ENCODE peak calls at places on chromosomes 3 and 15, in eight cellular contexts. J is sigmoid colon, K is transverse colon, R is stomach, X is breast epithelium, U is prostate gland, N is GM12892, I is HCT116. F is an unnamed sample.
A peak's percentile ranks its signal among the peaks of the same experiment; 100 is the strongest.

GRCh38 chr15:79960502-79961217 is 10.3 kb downstream of the BCL2A1 start:
- DNase-seq in R (no peak), J (no peak), N (no peak), U (no peak), K (no peak), X (no peak), I (no peak), F (no peak)

GRCh38 chr3:197354195-197355059 is 56.0 kb upstream of the DLG1 start:
- DNase-seq in K (peak; percentile 49), X (no peak), J (peak; percentile 88), U (peak; percentile 21), R (peak; percentile 34), I (no peak), N (peak; percentile 32), F (no peak)

GRCh38 chr3:188911033-188911850 is 260.5 kb upstream of the TPRG1 start:
- DNase-seq in I (no peak), N (no peak), U (no peak), R (no peak), J (no peak), X (no peak), K (peak; percentile 15), F (peak; percentile 64)

GRCh38 chr15:32818758-32819405 is 101.1 kb downstream of the GREM1 start:
- DNase-seq in N (no peak), X (no peak), R (no peak), U (no peak), K (no peak), J (no peak), I (no peak), F (no peak)

GRCh38 chr15:43218908-43219706 is 1.7 kb downstream of the EPB42 start:
- DNase-seq in J (no peak), X (peak; percentile 77), N (no peak), I (no peak), K (no peak), R (no peak), U (peak; percentile 77), F (no peak)

GRCh38 chr3:54146383-54147239 is 24.3 kb downstream of the CACNA2D3 start:
- DNase-seq in R (peak; percentile 67), U (peak; percentile 39), X (no peak), I (peak; percentile 4), J (no peak), N (peak; percentile 28), K (peak; percentile 41), F (no peak)

GRCh38 chr15:64717735-64718495 is 57.5 kb downstream of the RBPMS2 start:
- DNase-seq in J (no peak), U (no peak), X (no peak), N (no peak), I (no peak), K (no peak), R (no peak), F (no peak)

GRCh38 chr15:75358771-75359536 is 9.5 kb downstream of the MAN2C1 start:
- DNase-seq in X (no peak), K (no peak), R (no peak), N (no peak), U (no peak), I (no peak), J (no peak), F (no peak)

GRCh38 chr3:192986399-192986798 is 68.7 kb upstream of the MB21D2 start:
- DNase-seq in R (no peak), X (no peak), J (no peak), K (no peak), I (no peak), U (no peak), N (no peak), F (no peak)

GRCh38 chr15:36948982-36949381 is 151.4 kb downstream of the MEIS2 start:
- DNase-seq in K (no peak), I (no peak), J (no peak), N (no peak), X (no peak), U (no peak), R (no peak), F (no peak)

GRCh38 chr3:169133178-169134161 is 530.0 kb downstream of the MECOM start:
- DNase-seq in N (no peak), X (no peak), I (no peak), K (no peak), J (no peak), U (no peak), R (no peak), F (no peak)

GRCh38 chr3:94076055-94076454 is 13.2 kb downstream of the NSUN3 start:
- DNase-seq in J (no peak), K (no peak), N (no peak), U (no peak), R (no peak), X (no peak), I (no peak), F (no peak)

GRCh38 chr3:31290046-31290445 is 242.7 kb upstream of the STT3B start:
- DNase-seq in K (no peak), I (no peak), N (no peak), R (no peak), X (no peak), J (no peak), U (no peak), F (no peak)

DNA sequence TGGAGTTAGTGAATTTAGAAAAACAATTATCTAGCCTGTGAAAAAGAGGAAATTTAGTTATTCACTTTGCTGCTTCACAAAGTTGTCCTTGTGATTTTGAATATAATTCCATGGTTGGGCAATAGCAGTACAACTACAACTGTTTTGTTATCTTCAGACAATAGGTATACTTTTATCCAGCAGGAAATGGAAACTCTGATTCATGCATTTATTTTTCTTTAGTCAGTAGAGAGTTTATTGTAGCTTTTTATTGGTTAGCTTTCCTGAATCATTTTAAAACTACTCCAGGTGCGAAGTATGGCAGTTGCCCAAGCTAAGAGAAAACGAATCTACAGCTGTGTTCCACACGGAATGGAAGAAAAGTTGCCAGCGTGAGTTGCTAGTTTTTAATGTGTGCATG is 80.3 kb downstream of the TM4SF4 start:
- DNase-seq in N (no peak), I (peak; percentile 49), K (peak; percentile 30), J (no peak), R (no peak), U (peak; percentile 71), X (no peak), F (no peak)
- TF ChIP-seq POLR2AphosphoS5 in N (no peak), I (no peak), K (peak; percentile 37), J (peak; percentile 68), R (peak; percentile 21), U (peak; percentile 89), X (no peak), F (no peak)

GRCh38 chr3:9396301-9396631 is 1.1 kb upstream of the SETD5 start:
- DNase-seq in J (peak; percentile 97), K (peak; percentile 94), X (peak; percentile 83), R (peak; percentile 84), I (peak; percentile 93), N (no peak), U (peak; percentile 94), F (peak; percentile 97)
- TF ChIP-seq POLR2A in J (no peak), K (peak; percentile 78), X (peak; percentile 16), R (no peak), I (peak; percentile 24), N (no peak), U (peak; percentile 75), F (peak; percentile 19)

GRCh38 chr15:51321316-51321715 is 17.1 kb downstream of the CYP19A1 start:
- DNase-seq in N (no peak), K (no peak), R (no peak), J (no peak), I (no peak), U (no peak), X (no peak), F (no peak)

GRCh38 chr15:51325167-51325566 is 13.2 kb downstream of the CYP19A1 start:
- DNase-seq in U (no peak), K (no peak), I (no peak), J (no peak), X (no peak), N (no peak), R (no peak), F (no peak)

GRCh38 chr15:51323749-51324148 is 14.6 kb downstream of the CYP19A1 start:
- DNase-seq in X (no peak), N (no peak), U (no peak), R (no peak), J (no peak), I (no peak), K (no peak), F (no peak)

GRCh38 chr15:51320843-51321242 is 17.6 kb downstream of the CYP19A1 start:
- DNase-seq in U (no peak), N (no peak), R (no peak), I (no peak), X (no peak), J (no peak), K (no peak), F (no peak)

GRCh38 chr15:51322622-51323296 is 15.6 kb downstream of the CYP19A1 start:
- DNase-seq in R (peak; percentile 31), X (no peak), J (peak; percentile 78), K (peak; percentile 28), N (no peak), U (no peak), I (no peak), F (no peak)
- TF ChIP-seq POLR2AphosphoS5 in R (no peak), X (no peak), J (no peak), K (no peak), N (no peak), U (no peak), I (no peak), F (no peak)

DNA sequence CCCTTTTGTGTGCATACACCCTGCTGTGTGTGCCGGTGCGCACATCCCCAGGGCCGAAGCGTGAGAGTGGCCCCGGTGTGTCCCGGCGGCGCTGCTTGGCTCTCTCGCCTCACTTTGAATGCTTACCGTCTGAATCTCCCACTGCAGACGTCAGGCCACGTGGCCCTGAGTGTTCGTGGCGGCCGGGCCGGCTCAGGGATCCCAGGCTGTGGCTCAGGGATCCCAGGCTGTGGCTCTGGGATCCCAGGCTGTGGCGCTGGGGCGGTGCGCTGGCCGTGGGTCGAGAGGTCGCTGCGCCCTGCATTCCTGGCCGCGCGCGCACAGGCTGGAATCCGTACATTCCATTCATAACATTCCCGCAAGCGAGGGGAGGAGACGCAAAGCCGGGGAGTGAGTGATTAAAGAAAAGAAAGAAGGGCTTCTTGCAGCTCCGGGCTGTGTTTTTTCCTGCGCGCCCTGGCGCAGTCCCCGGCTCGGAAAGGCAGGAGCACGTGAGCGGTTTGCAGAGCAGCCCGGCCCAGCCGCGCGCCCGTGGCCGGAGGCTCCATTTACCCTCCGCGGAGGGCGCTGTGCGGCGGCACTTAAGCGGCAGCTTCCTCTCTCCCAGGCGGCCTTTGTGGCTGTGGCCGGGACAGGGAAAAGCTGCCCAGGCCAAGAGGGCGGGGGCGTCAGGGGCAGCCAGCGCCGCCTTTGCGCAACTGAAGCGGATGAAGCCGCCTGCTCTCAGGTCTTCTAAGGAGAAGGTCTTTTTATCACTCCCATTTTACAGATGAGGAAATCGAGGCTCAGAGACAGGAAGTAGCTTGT is 87.0 kb upstream of the ALDH1L1 start:
- DNase-seq in R (peak; percentile 83), N (no peak), K (peak; percentile 49), J (peak; percentile 92), X (no peak), I (peak; percentile 35), U (peak; percentile 61), F (peak; percentile 94)
- TF ChIP-seq POLR2A in R (no peak), N (no peak), K (no peak), J (peak; percentile 10), X (no peak), I (peak; percentile 19), U (no peak), F (peak; percentile 36)

DNA sequence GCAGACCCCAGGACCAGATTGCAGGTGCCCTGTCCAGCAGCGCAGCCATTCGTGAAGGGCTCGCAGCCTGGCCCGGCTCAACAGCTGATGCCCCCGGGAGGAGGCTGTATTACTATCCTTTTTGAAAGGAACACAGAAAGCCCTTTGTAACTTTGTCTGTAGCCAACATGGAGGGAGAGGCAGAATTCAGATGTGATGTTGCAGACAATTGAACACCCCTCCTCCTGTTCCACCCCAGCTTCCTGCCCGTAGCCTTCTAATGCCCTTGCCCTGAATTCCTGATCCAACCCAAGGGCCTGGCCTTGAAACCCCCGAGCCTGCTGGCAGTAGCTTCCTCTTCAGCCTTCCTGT is 109.0 kb downstream of the APBA2 start:
- DNase-seq in N (no peak), J (no peak), X (no peak), U (no peak), I (no peak), R (no peak), K (no peak), F (no peak)
- TF ChIP-seq POLR2AphosphoS5 in N (no peak), J (no peak), X (no peak), U (no peak), I (no peak), R (no peak), K (no peak), F (no peak)